ENCODE peak calls at places on chromosome 6, in four cellular contexts. A is AG04449, K is B cell, H is choroid plexus epithelial cell. J is an unnamed sample.

GRCh38 chr6:3913077-3913957 is 64.1 kb downstream of the FAM50B start:
- DNase-seq in H (peak), K (no peak), A (peak), J (peak)

GRCh38 chr6:1325471-1326309 is 13.8 kb downstream of the FOXQ1 start:
- DNase-seq in K (no peak), A (peak), H (peak), J (no peak)

GRCh38 chr6:114997813-114998292 is 655.0 kb upstream of the HS3ST5 start:
- DNase-seq in H (no peak), A (no peak), K (no peak), J (no peak)

GRCh38 chr6:26215200-26216014 is 128.2 kb downstream of the HFE start:
- DNase-seq in A (no peak), K (no peak), H (peak), J (no peak)

GRCh38 chr6:100461920-100462295 is 2.8 kb downstream of the SIM1 start:
- DNase-seq in A (no peak), K (no peak), H (no peak), J (no peak)

GRCh38 chr6:41723178-41723935 is 12.1 kb downstream of the TFEB start:
- DNase-seq in A (peak), K (peak), H (peak), J (peak)

GRCh38 chr6:75396005-75396800 is 97.4 kb downstream of the FILIP1 start:
- DNase-seq in H (peak), K (no peak), A (no peak), J (no peak)

GRCh38 chr6:37897321-37897720 is 77.8 kb downstream of the ZFAND3 start:
- DNase-seq in K (no peak), A (no peak), H (peak), J (no peak)

GRCh38 chr6:4640139-4640538 is 136.1 kb upstream of the CDYL start:
- DNase-seq in K (no peak), A (no peak), H (peak), J (no peak)

GRCh38 chr6:120405947-120406346 is 928.3 kb downstream of the TBC1D32 start:
- DNase-seq in H (no peak), A (no peak), K (no peak), J (no peak)

GRCh38 chr6:30875244-30876038 is 8.9 kb upstream of the DDR1 start:
- DNase-seq in H (no peak), A (no peak), K (no peak), J (no peak)

GRCh38 chr6:79157961-79158644 is 76.4 kb downstream of the HMGN3 start:
- DNase-seq in A (no peak), K (no peak), H (no peak), J (no peak)

GRCh38 chr6:142297996-142298753 is 3.6 kb upstream of the ADGRG6 start:
- DNase-seq in A (peak), H (peak), K (no peak), J (no peak)

GRCh38 chr6:136846046-136846445 is 23.7 kb downstream of the PEX7 start:
- DNase-seq in A (peak), H (peak), K (peak), J (peak)

GRCh38 chr6:50198245-50198644 is 148.5 kb upstream of the DEFB112 start:
- DNase-seq in H (no peak), K (no peak), A (no peak), J (no peak)

GRCh38 chr6:130971504-130971903 is 91.5 kb downstream of the EPB41L2 start:
- DNase-seq in K (no peak), H (no peak), A (no peak), J (no peak)
- TF ChIP-seq CTCF in K (no peak), H (no peak), A (no peak), J (no peak)

GRCh38 chr6:56172144-56172543 is 75.2 kb downstream of the COL21A1 start:
- DNase-seq in K (no peak), A (no peak), H (peak), J (no peak)
- TF ChIP-seq CTCF in K (no peak), A (no peak), H (no peak), J (no peak)

DNA sequence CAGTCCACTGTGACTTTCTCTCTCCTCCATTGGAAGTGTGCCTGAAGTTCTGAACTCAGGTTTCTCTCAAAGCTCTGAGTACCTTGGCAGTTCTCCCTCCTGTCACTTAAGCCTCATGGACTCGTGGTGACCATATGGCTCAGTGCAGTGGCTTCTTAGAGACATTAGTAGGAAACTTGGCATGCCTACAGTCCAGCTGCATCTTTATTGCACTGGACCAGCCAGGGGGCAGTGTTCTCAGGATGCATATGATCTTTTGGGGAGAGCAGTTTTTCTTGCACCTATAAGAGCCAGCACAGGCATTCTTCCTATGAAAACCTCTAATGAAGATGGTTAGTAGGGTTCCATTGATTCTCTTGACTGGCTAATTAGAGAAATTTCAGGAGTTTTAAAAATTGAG is 47.5 kb upstream of the KCNK16 start:
- DNase-seq in A (no peak), K (no peak), H (peak), J (no peak)
- TF ChIP-seq CTCF in A (peak), K (no peak), H (peak), J (peak)

GRCh38 chr6:24943774-24944173 is 8.0 kb upstream of the RIPOR2 start:
- DNase-seq in K (no peak), H (no peak), A (no peak), J (no peak)
- TF ChIP-seq CTCF in K (no peak), H (no peak), A (no peak), J (no peak)

GRCh38 chr6:91079939-91080338 is 493.1 kb upstream of the MAP3K7 start:
- DNase-seq in H (peak), A (no peak), K (no peak), J (no peak)
- TF ChIP-seq CTCF in H (peak), A (no peak), K (no peak), J (no peak)

GRCh38 chr6:106215608-106216007 is 110.0 kb downstream of the ATG5 start:
- DNase-seq in A (no peak), H (peak), K (no peak), J (no peak)

GRCh38 chr6:106216527-106216926 is 109.0 kb downstream of the ATG5 start:
- DNase-seq in A (no peak), K (no peak), H (peak), J (no peak)

GRCh38 chr6:106213660-106214276 is 111.8 kb downstream of the ATG5 start:
- DNase-seq in K (no peak), H (no peak), A (no peak), J (no peak)
- TF ChIP-seq CTCF in K (no peak), H (no peak), A (no peak), J (no peak)

GRCh38 chr6:169577974-169578373 is 123.9 kb downstream of the WDR27 start:
- DNase-seq in H (peak), K (no peak), A (no peak), J (no peak)
- TF ChIP-seq CTCF in H (peak), K (no peak), A (no peak), J (no peak)

DNA sequence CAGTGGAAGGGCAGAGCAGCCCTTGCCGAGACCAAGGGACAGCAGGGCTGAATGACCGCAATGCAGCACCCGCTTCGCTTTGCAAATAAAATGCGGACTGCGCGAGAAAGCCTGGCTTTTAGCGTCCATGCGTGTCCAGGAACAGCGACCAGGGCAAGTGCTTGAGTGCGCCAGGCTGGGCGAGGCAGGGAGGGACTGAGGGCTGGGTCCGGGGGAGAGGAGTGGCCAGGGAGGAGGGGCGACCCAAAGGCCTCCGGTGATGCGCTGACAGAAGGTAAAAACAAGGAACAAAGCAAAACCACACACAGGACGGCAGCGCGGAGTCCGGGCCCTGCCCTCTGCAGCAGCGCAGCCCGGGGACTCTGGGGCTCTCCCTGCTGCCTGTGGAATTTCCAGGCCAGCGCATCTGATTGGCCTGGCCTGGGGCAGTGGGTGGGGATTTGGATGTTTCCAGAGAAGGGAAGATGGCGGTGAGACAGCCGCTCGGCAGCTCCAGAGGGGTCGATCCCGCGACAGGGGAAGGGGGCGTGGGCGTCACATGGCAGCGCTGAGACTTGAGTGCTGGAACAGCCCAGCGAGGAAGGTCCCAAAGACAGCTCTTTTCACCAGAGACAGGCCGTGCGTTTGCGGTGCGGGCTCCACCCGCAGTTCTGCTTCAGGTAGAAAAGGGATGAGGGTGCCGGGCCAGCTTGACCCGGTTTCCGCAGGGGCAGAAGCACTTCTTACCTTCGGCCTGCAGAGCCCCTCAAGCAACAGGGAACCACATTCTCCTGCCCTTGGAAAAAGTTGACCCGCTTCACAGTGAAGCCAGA is 51.8 kb downstream of the SSR1 start:
- DNase-seq in H (peak), A (no peak), K (peak), J (peak)
- TF ChIP-seq CTCF in H (no peak), A (no peak), K (no peak), J (peak)

GRCh38 chr6:47633141-47633540 is 65.2 kb upstream of the ADGRF4 start:
- DNase-seq in K (no peak), H (peak), A (no peak), J (peak)
- TF ChIP-seq CTCF in K (no peak), H (peak), A (no peak), J (peak)